ENCODE peak calls at places on chromosomes 3 and 15, in seven cellular contexts. One of them, this sample, is unnamed.

GRCh38 chr15:77409259-77410156 is 10.4 kb downstream of the PEAK1 start:
- DNase-seq in A549: no peak
- DNase-seq in HepG2: no peak
- DNase-seq in K562: no peak
- DNase-seq in SK-N-SH: no peak
- DNase-seq in H1: no peak
- DNase-seq in GM12878: peak
- DNase-seq in this sample: no peak

GRCh38 chr3:42019144-42019952 is 57.4 kb upstream of the ULK4 start:
- DNase-seq in A549: no peak
- DNase-seq in HepG2: peak
- DNase-seq in K562: no peak
- DNase-seq in SK-N-SH: no peak
- DNase-seq in H1: no peak
- DNase-seq in GM12878: no peak
- DNase-seq in this sample: no peak

GRCh38 chr3:60010778-60011177 is 961.0 kb upstream of the CFAP20DC start:
- DNase-seq in A549: no peak
- DNase-seq in HepG2: no peak
- DNase-seq in K562: no peak
- DNase-seq in SK-N-SH: no peak
- DNase-seq in H1: no peak
- DNase-seq in GM12878: peak
- DNase-seq in this sample: no peak

GRCh38 chr3:42066516-42067181 is 24.5 kb upstream of the TRAK1 start:
- DNase-seq in A549: no peak
- DNase-seq in HepG2: peak
- DNase-seq in K562: no peak
- DNase-seq in SK-N-SH: peak
- DNase-seq in H1: no peak
- DNase-seq in GM12878: no peak
- DNase-seq in this sample: peak

GRCh38 chr3:29649815-29650547 is 369.1 kb downstream of the RBMS3 start:
- DNase-seq in A549: peak
- DNase-seq in HepG2: no peak
- DNase-seq in K562: no peak
- DNase-seq in SK-N-SH: no peak
- DNase-seq in H1: no peak
- DNase-seq in GM12878: peak
- DNase-seq in this sample: peak

GRCh38 chr3:108070356-108070755 is 20.5 kb downstream of the CD47 start:
- DNase-seq in A549: no peak
- DNase-seq in HepG2: no peak
- DNase-seq in K562: no peak
- DNase-seq in SK-N-SH: no peak
- DNase-seq in H1: no peak
- DNase-seq in GM12878: no peak
- DNase-seq in this sample: no peak

GRCh38 chr3:160686955-160687535 is 10.1 kb downstream of the ARL14 start:
- DNase-seq in A549: peak
- DNase-seq in HepG2: peak
- DNase-seq in K562: peak
- DNase-seq in SK-N-SH: peak
- DNase-seq in H1: no peak
- DNase-seq in GM12878: no peak
- DNase-seq in this sample: peak

GRCh38 chr15:96626936-96627577 is 296.6 kb downstream of the NR2F2 start:
- DNase-seq in A549: no peak
- DNase-seq in HepG2: no peak
- DNase-seq in K562: no peak
- DNase-seq in SK-N-SH: no peak
- DNase-seq in H1: no peak
- DNase-seq in GM12878: no peak
- DNase-seq in this sample: no peak

GRCh38 chr3:185724761-185725160 is 100.1 kb downstream of the IGF2BP2 start:
- DNase-seq in A549: no peak
- DNase-seq in HepG2: no peak
- DNase-seq in K562: no peak
- DNase-seq in SK-N-SH: no peak
- DNase-seq in H1: no peak
- DNase-seq in GM12878: no peak
- DNase-seq in this sample: peak

GRCh38 chr3:188153498-188153948 is 434 bp upstream of the LPP start:
- DNase-seq in A549: peak
- DNase-seq in HepG2: peak
- DNase-seq in K562: no peak
- DNase-seq in SK-N-SH: peak
- DNase-seq in H1: peak
- DNase-seq in GM12878: no peak
- DNase-seq in this sample: peak

GRCh38 chr15:52699457-52699856 is 20.3 kb upstream of the ATOSA start:
- DNase-seq in A549: no peak
- DNase-seq in HepG2: no peak
- DNase-seq in K562: no peak
- DNase-seq in SK-N-SH: no peak
- DNase-seq in H1: no peak
- DNase-seq in GM12878: no peak
- DNase-seq in this sample: no peak

GRCh38 chr3:197183582-197183981 is 114.8 kb downstream of the DLG1 start:
- DNase-seq in A549: no peak
- DNase-seq in HepG2: no peak
- DNase-seq in K562: no peak
- DNase-seq in SK-N-SH: no peak
- DNase-seq in H1: no peak
- DNase-seq in GM12878: no peak
- DNase-seq in this sample: no peak

DNA sequence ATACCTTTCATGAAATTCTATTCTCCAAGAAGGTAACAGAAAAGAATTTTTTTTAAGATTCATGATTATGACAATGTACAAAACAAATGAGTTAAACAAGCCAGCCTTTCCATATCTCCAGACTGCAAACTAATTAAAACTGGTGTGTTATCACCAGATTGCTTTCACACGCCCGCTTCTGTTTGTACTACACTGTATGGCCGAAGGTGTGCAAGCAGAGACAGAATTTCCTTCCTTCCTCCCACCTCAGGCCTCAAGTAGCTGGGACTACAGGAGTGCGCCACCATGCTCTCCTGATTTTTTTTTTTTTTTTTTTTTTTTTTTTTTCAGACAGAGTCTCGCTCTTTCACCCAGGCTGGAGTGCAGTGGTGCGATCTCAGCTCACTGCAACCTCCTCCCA is 400.4 kb downstream of the MAGI1 start:
- DNase-seq in A549: no peak
- DNase-seq in HepG2: no peak
- DNase-seq in K562: no peak
- DNase-seq in SK-N-SH: no peak
- DNase-seq in H1: no peak
- DNase-seq in GM12878: no peak
- DNase-seq in this sample: no peak
- TF ChIP-seq RAD21 in A549: no peak
- TF ChIP-seq RAD21 in HepG2: no peak
- TF ChIP-seq RAD21 in K562: no peak
- TF ChIP-seq RAD21 in SK-N-SH: no peak
- TF ChIP-seq RAD21 in H1: no peak
- TF ChIP-seq RAD21 in GM12878: no peak
- TF ChIP-seq RAD21 in this sample: no peak

GRCh38 chr3:131756405-131756804 is 253.6 kb upstream of the MRPL3 start:
- DNase-seq in A549: no peak
- DNase-seq in HepG2: no peak
- DNase-seq in K562: no peak
- DNase-seq in SK-N-SH: no peak
- DNase-seq in H1: no peak
- DNase-seq in GM12878: no peak
- DNase-seq in this sample: no peak
- TF ChIP-seq RFX5 in A549: no peak
- TF ChIP-seq RFX5 in HepG2: no peak
- TF ChIP-seq RFX5 in K562: no peak
- TF ChIP-seq RFX5 in SK-N-SH: no peak
- TF ChIP-seq RFX5 in H1: no peak
- TF ChIP-seq RFX5 in GM12878: no peak
- TF ChIP-seq RFX5 in this sample: no peak

GRCh38 chr3:178480274-178480673 is 56.0 kb upstream of the KCNMB2 start:
- DNase-seq in A549: no peak
- DNase-seq in HepG2: no peak
- DNase-seq in K562: no peak
- DNase-seq in SK-N-SH: no peak
- DNase-seq in H1: no peak
- DNase-seq in GM12878: no peak
- DNase-seq in this sample: no peak
- TF ChIP-seq RAD21 in A549: no peak
- TF ChIP-seq RAD21 in HepG2: no peak
- TF ChIP-seq RAD21 in K562: no peak
- TF ChIP-seq RAD21 in SK-N-SH: no peak
- TF ChIP-seq RAD21 in H1: no peak
- TF ChIP-seq RAD21 in GM12878: no peak
- TF ChIP-seq RAD21 in this sample: no peak

DNA sequence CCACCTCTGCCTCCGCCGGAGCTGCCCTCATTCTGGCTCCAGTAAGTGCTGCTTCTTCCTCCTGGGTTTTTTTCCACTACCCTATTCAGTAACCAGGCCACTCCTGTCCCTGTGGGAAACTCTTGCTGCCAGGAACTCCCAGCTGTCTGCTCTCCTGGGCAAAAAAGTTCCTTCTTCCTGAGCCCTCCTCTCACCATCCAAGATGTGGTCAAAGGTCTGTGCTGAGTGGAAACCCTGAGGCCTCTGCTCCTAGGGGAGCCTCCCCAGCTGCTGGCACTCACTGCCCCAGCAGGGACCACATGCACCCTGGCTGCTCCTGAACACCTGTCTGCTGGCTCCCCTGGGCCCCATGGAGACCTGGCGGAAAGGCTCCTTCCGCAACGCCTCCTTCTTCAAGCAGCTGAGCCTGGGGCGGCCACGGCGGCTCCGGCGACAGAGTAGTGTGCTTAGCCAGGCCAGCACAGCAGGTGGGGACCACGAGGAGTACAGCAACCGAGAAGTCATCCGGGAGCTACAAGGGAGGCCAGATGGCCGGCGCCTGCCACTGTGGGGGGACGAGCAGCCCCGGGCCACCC is 454 bp downstream of the C15orf62 start:
- DNase-seq in A549: no peak
- DNase-seq in HepG2: no peak
- DNase-seq in K562: no peak
- DNase-seq in SK-N-SH: peak
- DNase-seq in H1: no peak
- DNase-seq in GM12878: no peak
- DNase-seq in this sample: no peak
- TF ChIP-seq RFX5 in A549: no peak
- TF ChIP-seq RFX5 in HepG2: no peak
- TF ChIP-seq RFX5 in K562: no peak
- TF ChIP-seq RFX5 in SK-N-SH: no peak
- TF ChIP-seq RFX5 in H1: no peak
- TF ChIP-seq RFX5 in GM12878: no peak
- TF ChIP-seq RFX5 in this sample: no peak

DNA sequence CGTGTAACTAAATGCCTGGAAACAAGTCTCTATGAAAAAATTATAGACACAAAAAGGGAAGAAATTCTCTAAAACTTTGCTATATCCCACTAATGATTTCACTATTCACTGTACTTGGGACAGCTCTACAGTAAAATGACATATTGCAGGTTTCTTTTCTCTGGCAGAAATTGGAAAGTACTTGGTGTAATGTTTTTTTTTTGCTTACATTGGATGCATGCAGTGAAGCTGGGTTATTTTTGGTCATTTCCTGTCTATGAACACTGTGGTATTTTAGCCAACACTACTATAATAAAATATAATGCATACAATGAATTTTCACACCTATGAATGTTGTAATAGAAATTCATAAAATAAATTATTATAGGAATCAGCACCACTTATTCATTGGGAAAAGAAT is 109.7 kb downstream of the LRRC49 start:
- DNase-seq in A549: no peak
- DNase-seq in HepG2: no peak
- DNase-seq in K562: no peak
- DNase-seq in SK-N-SH: no peak
- DNase-seq in H1: no peak
- DNase-seq in GM12878: no peak
- DNase-seq in this sample: peak
- TF ChIP-seq RAD21 in A549: no peak
- TF ChIP-seq RAD21 in HepG2: no peak
- TF ChIP-seq RAD21 in K562: no peak
- TF ChIP-seq RAD21 in SK-N-SH: no peak
- TF ChIP-seq RAD21 in H1: no peak
- TF ChIP-seq RAD21 in GM12878: no peak
- TF ChIP-seq RAD21 in this sample: no peak

DNA sequence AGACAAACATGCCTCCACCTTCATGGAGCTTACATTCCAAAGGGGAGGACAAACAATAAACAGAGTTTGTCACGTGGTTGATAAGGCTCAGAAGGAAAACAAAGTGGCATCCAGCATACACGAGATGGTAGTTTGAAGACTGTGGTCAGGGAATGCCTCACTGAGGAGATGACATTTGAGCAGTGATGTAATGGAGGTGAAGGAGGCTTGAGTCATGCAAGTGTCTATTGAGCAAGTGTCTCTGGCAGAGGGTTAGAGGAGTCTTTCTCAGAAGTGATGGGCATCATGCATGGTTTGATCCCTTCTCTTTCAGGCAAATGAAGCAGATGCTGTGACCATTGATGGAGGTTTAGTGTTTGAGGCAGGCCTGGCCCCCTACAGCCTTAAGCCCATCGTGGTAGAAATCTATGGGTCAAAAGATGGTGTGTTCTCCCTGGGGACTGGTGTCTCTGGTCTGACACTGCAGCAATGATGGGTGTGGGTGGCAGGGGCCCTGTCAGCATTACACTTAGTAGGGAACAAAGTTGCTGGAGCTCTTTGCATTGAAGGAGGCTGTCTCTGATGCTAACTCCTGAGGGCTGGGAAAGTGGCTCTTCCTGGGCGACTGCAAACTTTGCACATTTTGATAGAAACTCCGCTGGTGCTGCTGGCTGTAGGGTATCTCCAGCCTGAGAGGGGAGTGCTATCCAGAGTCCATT is 29.8 kb upstream of the TOPBP1 start:
- DNase-seq in A549: no peak
- DNase-seq in HepG2: no peak
- DNase-seq in K562: no peak
- DNase-seq in SK-N-SH: no peak
- DNase-seq in H1: no peak
- DNase-seq in GM12878: no peak
- DNase-seq in this sample: peak
- TF ChIP-seq RFX5 in A549: no peak
- TF ChIP-seq RFX5 in HepG2: no peak
- TF ChIP-seq RFX5 in K562: no peak
- TF ChIP-seq RFX5 in SK-N-SH: no peak
- TF ChIP-seq RFX5 in H1: no peak
- TF ChIP-seq RFX5 in GM12878: no peak
- TF ChIP-seq RFX5 in this sample: no peak

GRCh38 chr3:25603703-25604102 is 61.0 kb downstream of the TOP2B start:
- DNase-seq in A549: no peak
- DNase-seq in HepG2: no peak
- DNase-seq in K562: no peak
- DNase-seq in SK-N-SH: no peak
- DNase-seq in H1: no peak
- DNase-seq in GM12878: no peak
- DNase-seq in this sample: no peak
- TF ChIP-seq RAD21 in A549: no peak
- TF ChIP-seq RAD21 in HepG2: no peak
- TF ChIP-seq RAD21 in K562: no peak
- TF ChIP-seq RAD21 in SK-N-SH: no peak
- TF ChIP-seq RAD21 in H1: no peak
- TF ChIP-seq RAD21 in GM12878: no peak
- TF ChIP-seq RAD21 in this sample: no peak

GRCh38 chr3:132047209-132047608 is 12.4 kb upstream of the CPNE4 start:
- DNase-seq in A549: no peak
- DNase-seq in HepG2: no peak
- DNase-seq in K562: no peak
- DNase-seq in SK-N-SH: no peak
- DNase-seq in H1: no peak
- DNase-seq in GM12878: no peak
- DNase-seq in this sample: no peak
- TF ChIP-seq RFX5 in A549: no peak
- TF ChIP-seq RFX5 in HepG2: no peak
- TF ChIP-seq RFX5 in K562: no peak
- TF ChIP-seq RFX5 in SK-N-SH: no peak
- TF ChIP-seq RFX5 in H1: no peak
- TF ChIP-seq RFX5 in GM12878: no peak
- TF ChIP-seq RFX5 in this sample: no peak